ENCODE peak calls at places on chromosomes 13 and 19, in five cellular contexts. P is AG04449, Y is MG63, M is lower leg skin, H is uterus. J is an unnamed sample.

GRCh38 chr19:41904118-41904870 is 21.3 kb downstream of the ARHGEF1 start:
- DNase-seq in Y (no peak), P (no peak), M (no peak), H (no peak), J (no peak)

GRCh38 chr13:78121459-78122348 is 203.1 kb upstream of the EDNRB start:
- DNase-seq in P (no peak), M (no peak), Y (peak; percentile 23), H (peak; percentile 21), J (peak; percentile 30)

GRCh38 chr13:40389081-40389641 is 277.3 kb downstream of the FOXO1 start:
- DNase-seq in P (no peak), H (no peak), M (no peak), Y (no peak), J (no peak)

GRCh38 chr19:55622242-55622969 is 2.0 kb downstream of the ZNF784 start:
- DNase-seq in M (no peak), Y (no peak), P (no peak), H (no peak), J (peak; percentile 61)

GRCh38 chr13:51324714-51325440 is 14.6 kb upstream of the SERPINE3 start:
- DNase-seq in Y (no peak), M (no peak), P (no peak), H (no peak), J (no peak)

GRCh38 chr13:27789495-27790303 is 2.6 kb upstream of the GSX1 start:
- DNase-seq in H (no peak), Y (no peak), P (no peak), M (no peak), J (no peak)

GRCh38 chr19:42131149-42132029 is 857 bp downstream of the POU2F2 start:
- DNase-seq in P (no peak), M (no peak), Y (no peak), H (no peak), J (no peak)

GRCh38 chr19:2038284-2039081 is 12.6 kb downstream of the MKNK2 start:
- DNase-seq in Y (no peak), M (peak; percentile 13), P (no peak), H (no peak), J (no peak)

GRCh38 chr13:94249512-94249911 is 230.0 kb downstream of the DCT start:
- DNase-seq in P (peak; percentile 58), H (no peak), Y (peak; percentile 20), M (no peak), J (no peak)

GRCh38 chr13:59472134-59472533 is 691.6 kb downstream of the DIAPH3 start:
- DNase-seq in Y (no peak), P (peak; percentile 41), H (no peak), M (no peak), J (no peak)

GRCh38 chr13:98556968-98557591 is 19.8 kb downstream of the STK24 start:
- DNase-seq in Y (no peak), P (no peak), H (no peak), M (no peak), J (no peak)

GRCh38 chr19:16702123-16702522 is 17.5 kb upstream of the NWD1 start:
- DNase-seq in Y (peak; percentile 84), M (peak; percentile 71), P (peak; percentile 24), H (no peak), J (no peak)

GRCh38 chr13:99310382-99311031 is 3.3 kb upstream of the GPR183 start:
- DNase-seq in H (no peak), M (no peak), P (peak; percentile 70), Y (no peak), J (no peak)

GRCh38 chr19:29269641-29270040 is 56.7 kb upstream of the UQCRFS1 start:
- DNase-seq in H (no peak), Y (no peak), P (no peak), M (no peak), J (no peak)

GRCh38 chr19:8617984-8618383 is 7.5 kb upstream of the ADAMTS10 start:
- DNase-seq in P (no peak), Y (no peak), M (no peak), H (no peak), J (no peak)

GRCh38 chr19:48695743-48696352 is at the start of gene FUT2:
- DNase-seq in P (no peak), H (no peak), M (no peak), Y (no peak), J (no peak)